ENCODE peak calls at places on chromosomes 6 and 20, in nine cellular contexts. B, I, P, V, L, M, R, O and J are unnamed samples.

GRCh38 chr6:15464211-15464725 is 198.6 kb downstream of the DTNBP1 start:
- DNase-seq in R (peak), L (peak), M (peak), I (no peak), P (peak), O (no peak), V (peak), B (peak), J (peak)

GRCh38 chr20:38804682-38805501 is 605 bp upstream of the PPP1R16B start:
- DNase-seq in L (no peak), O (no peak), V (peak), P (peak), I (no peak), M (peak), R (peak), B (peak), J (no peak)

GRCh38 chr6:38603966-38604365 is 35.8 kb downstream of the BTBD9 start:
- DNase-seq in P (no peak), I (no peak), R (no peak), V (no peak), M (no peak), L (no peak), B (no peak), O (no peak), J (no peak)

GRCh38 chr6:10613077-10613476 is 81.3 kb downstream of the C6orf52 start:
- DNase-seq in B (no peak), I (no peak), V (no peak), L (no peak), R (no peak), M (no peak), O (no peak), P (no peak), J (no peak)

GRCh38 chr20:32742322-32743236 is 688 bp downstream of the COMMD7 start:
- DNase-seq in B (peak), O (no peak), I (peak), R (no peak), L (peak), P (no peak), M (no peak), V (peak), J (no peak)

GRCh38 chr20:9130407-9130995 is 61.6 kb downstream of the PLCB4 start:
- DNase-seq in B (no peak), M (no peak), L (no peak), O (no peak), P (no peak), I (no peak), R (no peak), V (no peak), J (no peak)

GRCh38 chr6:18441253-18441979 is 54.3 kb downstream of the RNF144B start:
- DNase-seq in P (no peak), V (peak), R (no peak), L (no peak), B (no peak), M (no peak), O (no peak), I (no peak), J (no peak)

GRCh38 chr6:47042238-47042843 is at the start of gene ADGRF1:
- DNase-seq in I (no peak), M (no peak), R (no peak), P (peak), L (no peak), B (no peak), O (peak), V (no peak), J (peak)

GRCh38 chr6:157226026-157226639 is 97.2 kb downstream of the TMEM242 start:
- DNase-seq in P (no peak), B (no peak), O (no peak), R (no peak), V (no peak), I (no peak), M (no peak), L (no peak), J (no peak)

GRCh38 chr6:101163611-101164010 is 229.9 kb upstream of the GRIK2 start:
- DNase-seq in M (no peak), P (no peak), B (no peak), L (no peak), I (no peak), O (no peak), V (no peak), R (no peak), J (no peak)

GRCh38 chr6:4804095-4804494 is 27.9 kb downstream of the CDYL start:
- DNase-seq in I (peak), B (no peak), V (no peak), R (no peak), L (no peak), P (no peak), O (no peak), M (no peak), J (peak)

GRCh38 chr6:157546366-157546765 is 165.4 kb downstream of the ZDHHC14 start:
- DNase-seq in B (no peak), R (no peak), I (no peak), P (no peak), M (no peak), L (no peak), O (no peak), V (no peak), J (no peak)

GRCh38 chr6:71420693-71421328 is 132.2 kb downstream of the OGFRL1 start:
- DNase-seq in V (no peak), R (peak), L (peak), I (peak), O (peak), M (no peak), P (peak), B (peak), J (peak)

GRCh38 chr6:149389509-149390297 is 10.4 kb upstream of the SUMO4 start:
- DNase-seq in L (no peak), B (no peak), P (no peak), R (no peak), V (no peak), I (no peak), O (no peak), M (no peak), J (no peak)

GRCh38 chr6:148800535-148800934 is 53.7 kb downstream of the UST start:
- DNase-seq in L (no peak), P (no peak), O (no peak), R (no peak), I (peak), V (no peak), M (no peak), B (no peak), J (peak)

GRCh38 chr6:37244430-37245310 is 12.9 kb upstream of the TBC1D22B start:
- DNase-seq in B (no peak), L (peak), O (no peak), R (no peak), V (no peak), I (peak), P (peak), M (no peak), J (peak)

GRCh38 chr20:50868509-50869495 is 62.4 kb downstream of the ADNP start:
- DNase-seq in I (peak), L (no peak), P (no peak), R (no peak), B (no peak), O (no peak), M (no peak), V (no peak), J (no peak)

GRCh38 chr6:73073238-73073637 is 152.1 kb downstream of the KHDC1L start:
- DNase-seq in L (no peak), V (no peak), B (no peak), O (no peak), R (no peak), I (peak), M (no peak), P (no peak), J (peak)

GRCh38 chr6:33597551-33598322 is 17.7 kb upstream of the BAK1 start:
- DNase-seq in M (no peak), O (no peak), B (no peak), L (peak), R (no peak), I (no peak), V (no peak), P (no peak), J (no peak)

GRCh38 chr6:25403150-25403549 is 124.0 kb downstream of the CARMIL1 start:
- DNase-seq in B (no peak), V (no peak), I (no peak), O (no peak), M (no peak), R (no peak), L (no peak), P (no peak), J (no peak)

GRCh38 chr6:108194503-108194902 is 28.7 kb downstream of the NR2E1 start:
- DNase-seq in L (no peak), M (no peak), P (no peak), R (no peak), V (no peak), I (no peak), B (no peak), O (no peak), J (no peak)

GRCh38 chr6:66926060-66926459 is 1219.0 kb upstream of the EYS start:
- DNase-seq in I (peak), R (no peak), B (no peak), O (no peak), M (no peak), V (peak), L (no peak), P (no peak), J (no peak)

GRCh38 chr20:56722042-56722441 is 92.9 kb downstream of the TFAP2C start:
- DNase-seq in M (no peak), P (no peak), B (no peak), R (no peak), O (no peak), V (peak), I (no peak), L (no peak), J (no peak)

GRCh38 chr6:129102741-129103140 is 219.8 kb downstream of the LAMA2 start:
- DNase-seq in R (no peak), P (no peak), L (peak), O (no peak), I (no peak), M (no peak), V (no peak), B (no peak), J (no peak)

GRCh38 chr20:4303136-4303535 is 287.8 kb upstream of the RNF24 start:
- DNase-seq in O (no peak), I (no peak), R (no peak), P (no peak), M (no peak), B (no peak), L (no peak), V (no peak), J (no peak)

GRCh38 chr6:158028421-158028820 is 46.8 kb downstream of the SYNJ2 start:
- DNase-seq in P (no peak), B (no peak), O (no peak), M (no peak), R (no peak), V (no peak), I (no peak), L (peak), J (no peak)

GRCh38 chr20:31890646-31891045 is 20.2 kb downstream of the TTLL9 start:
- DNase-seq in P (no peak), O (no peak), R (no peak), V (no peak), I (no peak), B (no peak), M (no peak), L (no peak), J (no peak)

GRCh38 chr6:127841811-127842210 is 59.0 kb downstream of the THEMIS start:
- DNase-seq in B (no peak), I (no peak), L (no peak), M (no peak), V (no peak), P (no peak), R (no peak), O (no peak), J (no peak)

GRCh38 chr6:163338671-163339405 is 75.7 kb upstream of the QKI start:
- DNase-seq in P (no peak), I (peak), V (no peak), B (no peak), L (peak), M (no peak), R (no peak), O (no peak), J (no peak)

GRCh38 chr6:161169060-161169459 is 104.8 kb downstream of the AGPAT4 start:
- DNase-seq in M (no peak), I (no peak), R (no peak), O (no peak), P (no peak), L (no peak), B (no peak), V (peak), J (no peak)

GRCh38 chr6:5517781-5518180 is 256.5 kb downstream of the FARS2 start:
- DNase-seq in M (no peak), I (no peak), O (no peak), V (no peak), L (no peak), P (no peak), B (peak), R (no peak), J (no peak)

GRCh38 chr6:146041282-146041681 is 12.4 kb downstream of the GRM1 start:
- DNase-seq in P (no peak), M (no peak), I (peak), V (peak), B (no peak), L (no peak), R (peak), O (peak), J (peak)

GRCh38 chr6:161660666-161661571 is 387.1 kb upstream of the AGPAT4 start:
- DNase-seq in M (no peak), R (no peak), V (no peak), P (no peak), L (no peak), I (no peak), B (no peak), O (no peak), J (no peak)

GRCh38 chr6:35224720-35225119 is 11.0 kb downstream of the SCUBE3 start:
- DNase-seq in B (no peak), P (no peak), M (no peak), I (no peak), R (no peak), V (no peak), L (no peak), O (no peak), J (no peak)

GRCh38 chr20:48350291-48350988 is 477.4 kb downstream of the PREX1 start:
- DNase-seq in L (no peak), V (no peak), R (peak), O (no peak), P (no peak), I (peak), M (no peak), B (no peak), J (peak)

GRCh38 chr6:151154418-151154817 is 85.3 kb upstream of the AKAP12 start:
- DNase-seq in O (no peak), P (no peak), M (no peak), L (peak), V (no peak), B (no peak), R (no peak), I (no peak), J (peak)

GRCh38 chr6:15672291-15672690 is 9.5 kb upstream of the DTNBP1 start:
- DNase-seq in I (no peak), O (no peak), L (no peak), M (no peak), B (no peak), P (no peak), R (no peak), V (no peak), J (no peak)

GRCh38 chr6:113375950-113376846 is 480.9 kb upstream of the MARCKS start:
- DNase-seq in V (no peak), L (no peak), O (no peak), R (no peak), I (peak), B (no peak), P (no peak), M (no peak), J (no peak)

GRCh38 chr20:51357543-51357942 is 185.0 kb downstream of the NFATC2 start:
- DNase-seq in B (no peak), V (no peak), I (no peak), O (no peak), P (no peak), R (no peak), L (no peak), M (no peak), J (no peak)